ENCODE peak calls at places on chromosomes 7 and 10, in ten cellular contexts. U is gastrocnemius medialis, O is ovary, X is A549, S is breast epithelium, T is testis, D is endothelial cell of umbilical vein, R is GM12878, K is uterus, V is prostate gland. P is an unnamed sample. For H3K4me1, the result is how much of the 10 kb centered on the place peaks cover.

GRCh38 chr10:23331567-23332290 is 12.9 kb downstream of the C10orf67 start:
- DNase-seq in U (no peak), O (no peak), X (no peak), S (no peak), T (no peak), D (peak), R (no peak), K (no peak), V (no peak), P (no peak)

GRCh38 chr7:88758355-88759215 is 915 bp upstream of the ZNF804B start:
- DNase-seq in U (no peak), O (peak), X (no peak), S (no peak), T (peak), D (peak), R (no peak), K (no peak), V (peak), P (peak)

GRCh38 chr10:11424456-11425287 is 186.8 kb downstream of the USP6NL start:
- DNase-seq in U (no peak), O (peak), X (peak), S (no peak), T (peak), D (peak), R (no peak), K (no peak), V (no peak), P (peak)

GRCh38 chr7:121555558-121555957 is 159.4 kb upstream of the FAM3C start:
- DNase-seq in U (no peak), O (no peak), X (no peak), S (no peak), T (no peak), D (no peak), R (no peak), K (no peak), V (no peak), P (no peak)

GRCh38 chr7:88927-89921 is 103.1 kb upstream of the FAM20C start:
- DNase-seq in U (no peak), O (no peak), X (no peak), S (no peak), T (no peak), D (peak), R (no peak), K (peak), V (no peak), P (peak)

GRCh38 chr7:19677201-19677600 is 31.6 kb downstream of the POLR1F start:
- DNase-seq in U (no peak), O (no peak), X (no peak), S (no peak), T (no peak), D (no peak), R (no peak), K (no peak), V (no peak), P (no peak)

GRCh38 chr7:132752431-132752830 is 176.2 kb upstream of the PLXNA4 start:
- DNase-seq in U (no peak), O (no peak), X (no peak), S (no peak), T (no peak), D (no peak), R (no peak), K (no peak), V (no peak), P (no peak)

GRCh38 chr7:27108390-27109127 is 6.1 kb upstream of the HOXA2 start:
- DNase-seq in U (no peak), O (no peak), X (no peak), S (no peak), T (no peak), D (peak), R (no peak), K (no peak), V (no peak), P (no peak)

GRCh38 chr10:46544989-46545791 is 11.3 kb downstream of the GPRIN2 start:
- DNase-seq in U (peak), O (peak), X (peak), S (no peak), T (peak), D (no peak), R (no peak), K (peak), V (no peak), P (peak)

GRCh38 chr10:75788394-75789205 is 357.2 kb downstream of the LRMDA start:
- DNase-seq in U (peak), O (no peak), X (no peak), S (no peak), T (peak), D (peak), R (no peak), K (no peak), V (peak), P (no peak)

GRCh38 chr7:155918720-155919399 is 106.6 kb upstream of the SHH start:
- DNase-seq in U (no peak), O (no peak), X (peak), S (peak), T (peak), D (peak), R (no peak), K (no peak), V (no peak), P (no peak)

GRCh38 chr7:94295805-94296204 is 98.9 kb upstream of the COL1A2 start:
- DNase-seq in U (no peak), O (no peak), X (peak), S (no peak), T (peak), D (peak), R (no peak), K (peak), V (no peak), P (no peak)

GRCh38 chr7:5773661-5774086 is 7.8 kb downstream of the RNF216 start:
- DNase-seq in U (no peak), O (no peak), X (no peak), S (no peak), T (no peak), D (peak), R (no peak), K (peak), V (no peak), P (no peak)

GRCh38 chr7:1749864-1750466 is 79.9 kb downstream of the ELFN1 start:
- DNase-seq in U (no peak), O (no peak), X (no peak), S (no peak), T (peak), D (no peak), R (no peak), K (no peak), V (no peak), P (no peak)

GRCh38 chr10:69088801-69089501 is 1.0 kb downstream of the SRGN start:
- DNase-seq in U (no peak), O (no peak), X (peak), S (no peak), T (no peak), D (peak), R (peak), K (no peak), V (no peak), P (no peak)

GRCh38 chr7:130867581-130868136 is 133.7 kb upstream of the KLF14 start:
- DNase-seq in U (no peak), O (no peak), X (no peak), S (no peak), T (no peak), D (no peak), R (no peak), K (no peak), V (no peak), P (no peak)

GRCh38 chr7:140316165-140316661 is 82.1 kb downstream of the SLC37A3 start:
- DNase-seq in U (peak), O (peak), X (peak), S (peak), T (peak), D (peak), R (no peak), K (peak), V (peak), P (peak)
- TF ChIP-seq POLR2A in U (no peak), O (no peak), X (no peak), S (no peak), T (no peak), D (no peak), R (no peak), K (no peak), V (no peak), P (no peak)

GRCh38 chr10:49083256-49083655 is 32.1 kb downstream of the VSTM4 start:
- DNase-seq in U (no peak), O (peak), X (no peak), S (no peak), T (peak), D (no peak), R (no peak), K (peak), V (no peak), P (peak)
- H3K4me1 ChIP-seq in U (under half), O (under half), X (under half), S (under half), T (under half), D (under half), R (under half), K (under half), V (under half), P (under half)

GRCh38 chr7:45107356-45107755 is 4.1 kb downstream of the TBRG4 start:
- DNase-seq in U (no peak), O (no peak), X (no peak), S (no peak), T (no peak), D (no peak), R (no peak), K (no peak), V (no peak), P (no peak)

GRCh38 chr7:45105588-45106188 is 5.8 kb downstream of the TBRG4 start:
- DNase-seq in U (no peak), O (no peak), X (no peak), S (no peak), T (no peak), D (no peak), R (no peak), K (no peak), V (no peak), P (no peak)

GRCh38 chr7:45104844-45105587 is 6.5 kb downstream of the TBRG4 start:
- DNase-seq in U (no peak), O (no peak), X (no peak), S (no peak), T (no peak), D (no peak), R (no peak), K (no peak), V (no peak), P (no peak)

GRCh38 chr7:45108863-45109262 is 2.6 kb downstream of the TBRG4 start:
- DNase-seq in U (no peak), O (no peak), X (no peak), S (no peak), T (no peak), D (no peak), R (no peak), K (no peak), V (no peak), P (no peak)

GRCh38 chr7:45106820-45107219 is 4.7 kb downstream of the TBRG4 start:
- DNase-seq in U (no peak), O (no peak), X (no peak), S (no peak), T (no peak), D (no peak), R (no peak), K (no peak), V (no peak), P (no peak)
- TF ChIP-seq POLR2A in U (no peak), O (no peak), X (no peak), S (no peak), T (no peak), D (no peak), R (no peak), K (no peak), V (no peak), P (no peak)

GRCh38 chr10:131909014-131909808 is 8.4 kb downstream of the PPP2R2D start:
- DNase-seq in U (peak), O (no peak), X (no peak), S (no peak), T (peak), D (no peak), R (no peak), K (no peak), V (no peak), P (no peak)
- H3K4me1 ChIP-seq in U (under half), O (under half), X (half or more), S (under half), T (under half), D (under half), R (under half), K (under half), V (under half), P (under half)

DNA sequence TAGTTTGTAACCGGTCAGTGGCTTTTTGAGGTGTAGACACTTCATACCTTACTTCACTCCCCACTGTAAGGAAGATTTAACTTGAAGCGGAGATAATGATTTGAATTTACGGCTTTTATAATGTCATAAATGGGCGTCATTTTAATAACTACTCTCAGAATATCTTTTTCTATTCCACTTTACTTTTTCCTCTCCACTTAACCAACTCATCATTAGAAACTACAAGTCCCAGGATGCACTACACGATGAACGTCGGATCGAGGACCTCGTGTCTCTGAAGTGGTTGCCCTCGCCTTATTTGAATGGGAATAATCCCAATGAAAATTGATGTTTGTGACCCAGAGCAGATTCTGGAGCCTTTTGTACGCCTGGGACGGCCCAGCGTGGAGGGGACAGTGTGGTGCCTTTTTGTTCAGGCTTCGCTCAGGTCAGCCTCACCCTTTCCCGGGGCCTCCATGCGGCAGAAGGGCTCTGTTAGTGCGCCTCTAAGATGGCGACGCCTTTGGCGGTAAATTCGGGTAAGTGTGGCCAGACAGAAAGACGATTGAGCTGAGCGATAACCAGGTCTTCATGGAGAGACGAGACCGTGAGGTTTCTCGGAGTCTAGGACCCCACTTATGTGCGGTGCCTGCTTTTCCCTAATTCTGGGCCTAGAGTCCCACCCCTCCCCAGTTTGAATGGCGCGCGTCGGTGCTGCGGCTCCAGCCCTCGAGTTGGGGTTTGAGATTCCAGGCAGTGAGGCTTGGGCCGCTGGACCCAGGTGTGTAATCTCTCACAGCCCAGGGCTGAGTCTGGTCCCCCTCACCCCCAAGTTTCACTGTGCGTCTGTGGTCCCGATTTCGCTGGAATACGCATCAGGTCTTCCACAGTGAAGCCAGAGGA is at the start of gene NUP205:
- DNase-seq in U (peak), O (peak), X (peak), S (no peak), T (peak), D (peak), R (peak), K (peak), V (peak), P (peak)
- TF ChIP-seq POLR2A in U (no peak), O (peak), X (peak), S (no peak), T (no peak), D (peak), R (peak), K (no peak), V (peak), P (no peak)

GRCh38 chr10:114521250-114521649 is 116.9 kb upstream of the AFAP1L2 start:
- DNase-seq in U (no peak), O (no peak), X (no peak), S (no peak), T (no peak), D (no peak), R (no peak), K (no peak), V (no peak), P (no peak)

GRCh38 chr10:114525368-114525949 is 121.2 kb upstream of the AFAP1L2 start:
- DNase-seq in U (no peak), O (no peak), X (no peak), S (no peak), T (no peak), D (peak), R (no peak), K (peak), V (no peak), P (no peak)

GRCh38 chr10:114526112-114526496 is 121.8 kb upstream of the AFAP1L2 start:
- DNase-seq in U (no peak), O (no peak), X (no peak), S (no peak), T (no peak), D (no peak), R (peak), K (no peak), V (no peak), P (no peak)

GRCh38 chr10:114523876-114524275 is 119.6 kb upstream of the AFAP1L2 start:
- DNase-seq in U (no peak), O (no peak), X (no peak), S (no peak), T (no peak), D (no peak), R (no peak), K (no peak), V (no peak), P (no peak)

GRCh38 chr10:114526497-114527238 is 122.4 kb upstream of the AFAP1L2 start:
- DNase-seq in U (peak), O (peak), X (peak), S (peak), T (peak), D (peak), R (peak), K (peak), V (peak), P (peak)
- H3K4me1 ChIP-seq in U (under half), O (under half), X (under half), S (under half), T (under half), D (under half), R (under half), K (under half), V (under half), P (half or more)